ENCODE peak calls at places on chromosomes 13 and 19, in five cellular contexts. E is amygdala; L is cardiac fibroblast; Y is EL; C is activated CD4-positive, alpha-beta T cell treated with anti-CD3 and anti-CD28 coated beads, Interleukin-2, amount 10 ng/mL, durations not matched to agents 7 days and 5 days. P is an unnamed sample.

GRCh38 chr13:104773775-104774174 is 1707.6 kb upstream of the SLC10A2 start:
- DNase-seq in E (no peak), L (peak), Y (peak), C (no peak), P (no peak)

GRCh38 chr13:93173656-93174055 is 53.0 kb upstream of the GPC6 start:
- DNase-seq in E (no peak), L (no peak), Y (no peak), C (no peak), P (no peak)

GRCh38 chr19:35495107-35496064 is 5.1 kb upstream of the KRTDAP start:
- DNase-seq in E (peak), L (peak), Y (peak), C (peak), P (peak)

GRCh38 chr19:17968376-17968775 is 1.5 kb downstream of the KCNN1 start:
- DNase-seq in E (no peak), L (no peak), Y (no peak), C (no peak), P (no peak)

GRCh38 chr19:38691938-38692457 is 44.5 kb downstream of the ACTN4 start:
- DNase-seq in E (no peak), L (peak), Y (peak), C (no peak), P (no peak)

GRCh38 chr13:97266328-97266727 is 44.2 kb downstream of the MBNL2 start:
- DNase-seq in E (no peak), L (no peak), Y (no peak), C (no peak), P (no peak)

GRCh38 chr13:108496364-108497215 is 132.8 kb upstream of the MYO16 start:
- DNase-seq in E (no peak), L (peak), Y (no peak), C (no peak), P (peak)

GRCh38 chr19:6035026-6035425 is 57.1 kb upstream of the RANBP3 start:
- DNase-seq in E (no peak), L (no peak), Y (no peak), C (no peak), P (no peak)

GRCh38 chr19:47675859-47676258 is 37.4 kb upstream of the EHD2 start:
- DNase-seq in E (no peak), L (no peak), Y (no peak), C (no peak), P (no peak)

GRCh38 chr19:55778331-55778730 is 9.4 kb downstream of the RFPL4AL1 start:
- DNase-seq in E (no peak), L (no peak), Y (no peak), C (no peak), P (no peak)

GRCh38 chr13:72521965-72522661 is 205.3 kb downstream of the MZT1 start:
- DNase-seq in E (no peak), L (no peak), Y (no peak), C (no peak), P (no peak)

P was measured in MG63.